ENCODE peak calls at places on chromosomes 16 and 17, in nine cellular contexts. C, H, V, K, U, B, S, Z and D are unnamed samples. For H3K36me3, the result is how much of the 10 kb centered on the place peaks cover.

GRCh38 chr16:57061084-57061905 is 31.1 kb upstream of the CPNE2 start:
- DNase-seq in C (peak), U (peak), K (peak), B (peak), H (peak), Z (peak), V (peak), S (no peak), D (peak)

GRCh38 chr17:27506348-27507218 is 50.3 kb downstream of the KSR1 start:
- DNase-seq in H (no peak), V (no peak), Z (no peak), S (peak), C (no peak), U (no peak), K (no peak), B (no peak), D (no peak)

GRCh38 chr17:56770427-56770826 is 63.3 kb downstream of the C17orf67 start:
- DNase-seq in U (no peak), B (no peak), H (no peak), C (no peak), S (no peak), K (no peak), Z (no peak), V (no peak), D (no peak)

GRCh38 chr16:22638393-22639206 is 127.9 kb downstream of the NPIPB5 start:
- DNase-seq in S (no peak), H (no peak), V (no peak), C (no peak), U (no peak), B (no peak), Z (no peak), K (no peak), D (no peak)

GRCh38 chr17:34173221-34173620 is 81.9 kb upstream of the CCL2 start:
- DNase-seq in B (no peak), Z (no peak), U (no peak), S (no peak), K (no peak), H (no peak), V (no peak), C (no peak), D (no peak)

GRCh38 chr17:4514206-4514605 is 15.5 kb downstream of the SPNS2 start:
- DNase-seq in U (no peak), K (no peak), Z (peak), C (no peak), B (no peak), H (no peak), S (peak), V (no peak), D (no peak)

GRCh38 chr16:88939814-88940195 is 37.2 kb downstream of the CBFA2T3 start:
- DNase-seq in Z (no peak), H (peak), S (no peak), K (no peak), U (no peak), V (no peak), C (peak), B (no peak), D (no peak)

GRCh38 chr16:50302472-50303005 is 36.2 kb downstream of the ADCY7 start:
- DNase-seq in Z (no peak), V (peak), S (no peak), H (no peak), U (no peak), B (no peak), C (no peak), K (peak), D (peak)

GRCh38 chr17:45667591-45668171 is 116.4 kb upstream of the CRHR1 start:
- DNase-seq in H (no peak), S (no peak), V (no peak), C (no peak), B (no peak), U (no peak), K (no peak), Z (no peak), D (no peak)

GRCh38 chr17:29835438-29836351 is 94.3 kb downstream of the SSH2 start:
- DNase-seq in C (no peak), U (no peak), V (no peak), Z (peak), H (no peak), S (no peak), B (no peak), K (no peak), D (no peak)

GRCh38 chr16:78128920-78129319 is 29.5 kb downstream of the WWOX start:
- DNase-seq in C (no peak), V (no peak), H (no peak), Z (no peak), S (no peak), B (no peak), K (no peak), U (no peak), D (no peak)

GRCh38 chr17:4161179-4161559 is 18.2 kb downstream of the CYB5D2 start:
- DNase-seq in B (peak), K (no peak), H (no peak), U (peak), Z (peak), V (no peak), C (no peak), S (no peak), D (peak)

GRCh38 chr17:6023452-6023851 is 46.7 kb upstream of the WSCD1 start:
- DNase-seq in U (no peak), C (no peak), Z (no peak), K (no peak), B (no peak), V (no peak), H (no peak), S (no peak), D (no peak)

GRCh38 chr16:57534881-57535658 is 1.3 kb downstream of the CCDC102A start:
- DNase-seq in C (no peak), U (peak), V (peak), Z (peak), S (no peak), B (no peak), H (no peak), K (peak), D (no peak)

GRCh38 chr16:29663020-29663828 is at the start of gene SPN:
- DNase-seq in S (no peak), Z (no peak), H (no peak), K (no peak), C (no peak), U (no peak), B (no peak), V (no peak), D (no peak)

GRCh38 chr16:22161999-22162657 is at the start of gene SDR42E2:
- DNase-seq in U (no peak), S (peak), Z (peak), B (no peak), C (no peak), K (no peak), H (no peak), V (no peak), D (no peak)

GRCh38 chr16:85526132-85526731 is 86.9 kb upstream of the GSE1 start:
- DNase-seq in C (no peak), B (no peak), U (no peak), H (no peak), V (no peak), S (no peak), Z (no peak), K (no peak), D (no peak)

GRCh38 chr17:7218774-7219173 is 862 bp downstream of the DLG4 start:
- DNase-seq in Z (no peak), H (no peak), S (no peak), K (no peak), B (no peak), V (no peak), C (no peak), U (no peak), D (peak)

GRCh38 chr17:52524238-52524637 is 365.7 kb upstream of the CA10 start:
- DNase-seq in S (no peak), C (no peak), U (no peak), B (no peak), Z (no peak), H (no peak), K (no peak), V (no peak), D (no peak)

GRCh38 chr17:28878981-28879380 is 18.6 kb downstream of the FLOT2 start:
- DNase-seq in K (no peak), Z (peak), B (no peak), C (no peak), V (no peak), H (no peak), U (no peak), S (peak), D (no peak)

GRCh38 chr17:32946375-32947135 is 18.6 kb downstream of the TMEM98 start:
- DNase-seq in K (peak), S (no peak), C (no peak), H (no peak), Z (no peak), V (no peak), U (no peak), B (no peak), D (no peak)

GRCh38 chr17:32943206-32943605 is 15.3 kb downstream of the TMEM98 start:
- DNase-seq in S (no peak), U (no peak), C (no peak), V (no peak), Z (peak), H (no peak), K (no peak), B (no peak), D (no peak)

GRCh38 chr17:32941419-32942032 is 13.6 kb downstream of the TMEM98 start:
- DNase-seq in V (no peak), U (no peak), C (no peak), S (no peak), Z (no peak), B (no peak), K (no peak), H (no peak), D (no peak)

GRCh38 chr17:32943647-32944191 is 15.8 kb downstream of the TMEM98 start:
- DNase-seq in S (no peak), C (no peak), B (no peak), K (no peak), H (no peak), V (peak), U (no peak), Z (no peak), D (no peak)

GRCh38 chr17:32944248-32945020 is 16.5 kb downstream of the TMEM98 start:
- DNase-seq in C (no peak), U (no peak), H (no peak), Z (no peak), S (no peak), V (no peak), K (no peak), B (no peak), D (no peak)
- TF ChIP-seq CTCF in C (no peak), U (no peak), H (no peak), Z (peak), S (no peak), V (no peak), K (no peak), B (no peak), D (no peak)

DNA sequence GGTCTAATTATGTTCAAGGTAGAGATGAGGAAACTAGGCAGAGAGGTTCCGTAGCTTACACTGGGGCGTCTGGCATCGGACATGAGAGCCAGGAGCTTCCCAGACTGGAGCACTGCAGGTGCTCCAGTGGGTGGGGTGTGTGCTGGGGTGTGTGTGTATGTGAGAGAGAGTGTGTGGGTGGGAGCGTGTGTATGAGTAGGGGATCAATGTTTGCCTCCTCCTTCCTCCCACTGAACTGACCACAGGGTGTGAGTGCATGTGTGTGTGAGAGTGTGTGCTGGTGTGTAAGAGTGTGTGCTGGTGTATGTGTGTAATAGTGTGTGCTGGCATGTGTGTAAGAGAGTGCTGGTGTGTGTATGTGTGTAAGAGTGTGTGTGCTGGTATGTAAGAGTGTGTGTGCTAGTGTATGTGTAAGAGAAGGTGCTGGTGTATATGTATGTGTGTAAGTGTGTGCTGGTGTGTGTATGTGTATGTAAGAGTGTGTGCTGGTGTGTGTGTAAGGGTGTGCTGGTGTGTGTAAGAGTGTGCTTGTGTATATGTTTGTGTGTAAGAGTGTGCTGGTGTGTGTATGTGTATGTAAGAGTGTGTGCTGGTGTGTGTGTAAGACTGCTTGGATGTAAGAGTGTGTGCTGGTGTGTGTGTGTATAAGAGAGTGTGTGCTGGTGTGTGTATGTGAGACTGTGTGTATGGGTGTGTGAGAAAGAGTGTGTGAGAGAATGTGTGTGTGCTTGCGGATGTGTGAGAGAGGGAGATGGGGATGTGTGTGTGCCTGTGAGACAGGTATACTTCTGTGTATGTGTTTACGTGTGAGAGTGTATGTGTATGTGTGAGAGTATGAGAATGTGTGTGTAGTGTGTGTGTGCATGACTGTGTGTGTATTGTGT is 139.9 kb downstream of the MRM1 start:
- DNase-seq in K (no peak), H (no peak), Z (no peak), S (no peak), V (no peak), C (no peak), B (no peak), U (no peak), D (no peak)
- H3K36me3 ChIP-seq in K (under half), H (under half), Z (under half), S (under half), V (under half), C (under half), B (under half), U (under half), D (under half)

GRCh38 chr17:41779954-41780353 is 6.6 kb downstream of the JUP start:
- DNase-seq in K (no peak), V (no peak), S (no peak), C (no peak), H (no peak), Z (no peak), U (no peak), B (no peak), D (no peak)

GRCh38 chr17:41781404-41782110 is 5.0 kb downstream of the JUP start:
- DNase-seq in K (no peak), U (no peak), Z (no peak), V (no peak), C (peak), H (peak), B (no peak), S (no peak), D (no peak)

GRCh38 chr17:41777157-41777578 is 9.3 kb downstream of the JUP start:
- DNase-seq in C (peak), S (peak), Z (peak), K (no peak), V (no peak), B (no peak), H (peak), U (no peak), D (peak)

GRCh38 chr17:41775394-41776226 is 10.9 kb downstream of the JUP start:
- DNase-seq in U (no peak), Z (no peak), B (no peak), K (no peak), V (no peak), C (peak), H (peak), S (peak), D (peak)

GRCh38 chr17:41777579-41778188 is 8.8 kb downstream of the JUP start:
- DNase-seq in H (peak), V (no peak), S (no peak), B (peak), Z (peak), C (peak), U (no peak), K (peak), D (peak)
- TF ChIP-seq CTCF in H (no peak), V (no peak), S (no peak), B (peak), Z (no peak), C (peak), U (no peak), K (no peak), D (no peak)

DNA sequence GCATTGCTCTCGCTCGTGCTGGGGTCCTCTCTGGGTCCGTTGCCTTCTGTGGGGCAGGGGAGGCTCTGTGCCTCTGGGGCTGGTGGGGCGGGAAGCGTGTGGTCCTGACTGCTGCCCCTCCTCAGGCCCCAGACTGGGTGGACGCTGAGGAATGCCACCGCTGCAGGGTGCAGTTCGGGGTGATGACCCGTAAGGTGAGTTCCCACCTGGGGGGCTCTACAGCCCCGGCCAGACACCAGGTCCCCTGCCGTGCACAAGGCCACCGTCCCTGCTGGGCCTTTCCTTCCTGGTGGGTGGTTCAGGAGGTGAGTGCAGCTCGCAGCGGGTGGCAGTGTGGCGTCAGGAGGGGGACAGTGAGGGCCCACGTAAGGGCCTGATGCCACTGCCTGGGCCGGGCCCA is 6.7 kb downstream of the HGS start:
- DNase-seq in K (no peak), Z (no peak), C (no peak), H (no peak), V (no peak), S (no peak), U (no peak), B (no peak), D (no peak)
- H3K36me3 ChIP-seq in K (half or more), Z (half or more), C (half or more), H (under half), V (half or more), S (under half), U (half or more), B (under half), D (under half)

GRCh38 chr16:27514806-27515205 is 34.9 kb downstream of the GTF3C1 start:
- DNase-seq in B (no peak), S (no peak), Z (no peak), K (no peak), V (no peak), C (peak), H (peak), U (no peak), D (no peak)

GRCh38 chr16:27516360-27516759 is 33.4 kb downstream of the GTF3C1 start:
- DNase-seq in S (no peak), H (no peak), C (no peak), Z (no peak), V (no peak), B (no peak), U (no peak), K (no peak), D (no peak)

GRCh38 chr16:27518226-27518625 is 31.5 kb downstream of the GTF3C1 start:
- DNase-seq in V (no peak), H (no peak), B (no peak), C (no peak), Z (no peak), S (no peak), U (no peak), K (no peak), D (no peak)

GRCh38 chr16:27512061-27512460 is 37.7 kb downstream of the GTF3C1 start:
- DNase-seq in K (no peak), C (no peak), Z (no peak), S (no peak), B (no peak), U (no peak), V (no peak), H (no peak), D (no peak)

GRCh38 chr16:27515874-27516353 is 33.8 kb downstream of the GTF3C1 start:
- DNase-seq in Z (peak), B (no peak), U (no peak), C (no peak), S (peak), V (no peak), H (no peak), K (no peak), D (peak)
- TF ChIP-seq CTCF in Z (peak), B (no peak), U (peak), C (peak), S (peak), V (no peak), H (peak), K (peak), D (peak)

GRCh38 chr17:48054238-48055185 is 6.4 kb downstream of the NFE2L1 start:
- DNase-seq in H (peak), Z (peak), B (peak), U (peak), K (peak), V (no peak), C (peak), S (peak), D (peak)

GRCh38 chr17:48053758-48054237 is 5.6 kb downstream of the NFE2L1 start:
- DNase-seq in U (no peak), Z (no peak), V (no peak), H (no peak), C (no peak), K (no peak), S (peak), B (no peak), D (no peak)

GRCh38 chr17:48051706-48052486 is 3.7 kb downstream of the NFE2L1 start:
- DNase-seq in K (peak), C (peak), Z (peak), S (peak), U (no peak), H (peak), V (no peak), B (peak), D (peak)

GRCh38 chr17:48051278-48051677 is 3.1 kb downstream of the NFE2L1 start:
- DNase-seq in S (no peak), H (peak), C (no peak), Z (no peak), B (no peak), U (no peak), V (no peak), K (peak), D (no peak)

DNA sequence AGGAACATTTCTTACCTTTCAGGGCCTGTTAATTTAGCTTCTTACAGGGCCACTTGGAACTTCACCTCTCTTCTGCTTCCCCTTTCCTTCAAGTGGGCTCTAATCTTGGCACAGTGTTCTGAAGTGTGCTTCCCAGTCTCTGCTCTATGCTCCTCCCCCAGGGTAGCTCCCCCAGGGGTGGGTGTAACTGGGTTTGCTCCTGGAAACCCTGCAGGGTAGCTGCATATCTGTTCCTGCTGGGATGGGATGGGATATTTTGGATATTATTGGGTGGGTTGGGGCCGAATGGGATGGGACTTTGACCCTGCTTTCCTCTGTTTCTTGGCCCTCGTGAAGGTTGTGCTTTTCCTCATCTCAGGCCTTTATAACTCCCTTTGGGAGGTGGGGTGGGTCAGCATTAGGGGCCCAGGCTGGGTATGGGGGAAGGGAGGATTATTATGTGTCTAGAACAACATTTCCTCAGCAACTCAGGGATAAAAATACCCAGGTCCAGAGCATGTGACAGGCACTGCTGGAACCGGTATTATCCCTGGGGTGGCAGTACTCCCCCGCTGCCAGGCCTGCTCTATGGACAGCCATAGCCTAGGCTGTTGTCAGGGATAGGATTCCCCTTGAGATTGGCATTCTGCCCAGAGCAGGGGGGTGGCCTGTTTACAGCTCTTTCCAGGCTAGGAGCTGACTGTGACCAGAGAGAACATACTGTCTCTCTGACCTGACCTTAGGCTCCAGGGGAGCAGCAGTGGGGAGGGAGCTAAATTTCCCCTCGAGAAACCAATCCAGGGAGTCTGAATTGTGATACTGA is 5.0 kb downstream of the NFE2L1 start:
- DNase-seq in S (no peak), H (peak), K (peak), Z (peak), B (peak), C (peak), V (no peak), U (no peak), D (peak)
- H3K36me3 ChIP-seq in S (under half), H (under half), K (under half), Z (half or more), B (under half), C (under half), V (under half), U (half or more), D (under half)

DNA sequence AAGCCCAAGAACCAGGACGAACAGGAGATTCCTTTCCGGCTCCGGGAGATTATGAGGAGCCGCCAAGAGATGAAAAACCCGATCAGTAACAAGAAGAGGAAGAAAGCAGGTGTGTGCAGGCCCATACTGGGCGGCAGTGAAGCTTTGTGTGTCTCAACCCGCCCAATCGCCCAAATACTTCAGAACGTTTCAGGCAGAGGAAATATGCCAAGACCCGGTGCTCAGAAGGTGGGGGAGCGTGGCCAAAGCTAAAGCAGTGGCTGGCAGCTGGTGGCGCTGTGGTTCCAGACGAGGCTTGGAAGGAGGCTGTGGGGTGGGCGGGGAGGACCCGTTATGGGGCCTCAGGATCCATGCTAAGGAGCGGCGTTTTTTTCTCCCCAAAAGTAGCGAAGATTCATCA is 1.2 kb downstream of the CCDC137 start:
- DNase-seq in S (peak), H (no peak), C (no peak), K (no peak), B (no peak), Z (no peak), U (no peak), V (no peak), D (no peak)
- TF ChIP-seq CTCF in S (no peak), H (no peak), C (no peak), K (no peak), B (no peak), Z (no peak), U (no peak), V (no peak), D (no peak)